ENCODE peak calls at places on chromosomes 4 and X, in five cellular contexts. P is H1, Q is GM12878, O is SK-N-SH, K is HCT116. Z is an unnamed sample.

GRCh38 chrX:68183612-68184214 is 249.6 kb downstream of the OPHN1 start:
- DNase-seq in Q (no peak), O (peak), K (no peak), P (no peak), Z (no peak)

GRCh38 chr4:159384619-159385018 is 281.7 kb downstream of the RAPGEF2 start:
- DNase-seq in P (no peak), O (no peak), Q (no peak), K (no peak), Z (no peak)

GRCh38 chr4:13537832-13538177 is 6.5 kb downstream of the NKX3-2 start:
- DNase-seq in O (peak), P (no peak), K (no peak), Q (no peak), Z (no peak)

GRCh38 chr4:109078724-109079123 is 223.7 kb downstream of the COL25A1 start:
- DNase-seq in O (no peak), P (no peak), Q (no peak), K (no peak), Z (no peak)

GRCh38 chr4:54228064-54228527 is 997 bp upstream of the PDGFRA start:
- DNase-seq in P (no peak), O (peak), K (no peak), Q (no peak), Z (peak)

GRCh38 chr4:108216510-108216909 is 47.8 kb upstream of the LEF1 start:
- DNase-seq in K (no peak), P (no peak), O (no peak), Q (no peak), Z (no peak)

GRCh38 chr4:53365486-53366300 is at the start of gene SCFD2:
- DNase-seq in Q (peak), O (peak), K (peak), P (peak), Z (peak)

GRCh38 chrX:108541286-108541685 is 101.6 kb downstream of the COL4A5 start:
- DNase-seq in Q (no peak), O (no peak), K (no peak), P (peak), Z (no peak)

GRCh38 chr4:7388627-7389026 is 46.1 kb downstream of the PSAPL1 start:
- DNase-seq in O (peak), K (no peak), P (no peak), Q (no peak), Z (no peak)

GRCh38 chr4:153232768-153233167 is 28.5 kb downstream of the TRIM2 start:
- DNase-seq in Q (no peak), P (peak), K (peak), O (no peak), Z (peak)

GRCh38 chr4:7857238-7857701 is 82.4 kb downstream of the AFAP1 start:
- DNase-seq in Q (no peak), O (no peak), K (no peak), P (no peak), Z (no peak)

GRCh38 chr4:185566972-185567749 is 31.9 kb upstream of the PDLIM3 start:
- DNase-seq in K (no peak), P (no peak), Q (no peak), O (no peak), Z (peak)

GRCh38 chr4:2745981-2746806 is 9.9 kb downstream of the TNIP2 start:
- DNase-seq in K (no peak), Q (peak), O (no peak), P (no peak), Z (no peak)

GRCh38 chr4:38601244-38601915 is 62.6 kb upstream of the KLF3 start:
- DNase-seq in K (no peak), P (no peak), O (no peak), Q (no peak), Z (peak)

GRCh38 chrX:11792461-11793421 is 34.7 kb downstream of the MSL3 start:
- DNase-seq in P (no peak), K (no peak), O (no peak), Q (peak), Z (no peak)

GRCh38 chr4:26140150-26140898 is 180.5 kb upstream of the RBPJ start:
- DNase-seq in O (no peak), P (no peak), Q (no peak), K (no peak), Z (no peak)

GRCh38 chr4:150167054-150167453 is 88.8 kb downstream of the DCLK2 start:
- DNase-seq in Q (no peak), P (no peak), K (no peak), O (no peak), Z (no peak)

GRCh38 chr4:77773101-77773500 is 46.1 kb downstream of the CNOT6L start:
- DNase-seq in P (no peak), K (no peak), Q (no peak), O (no peak), Z (no peak)

GRCh38 chr4:41154814-41155177 is 59.5 kb downstream of the APBB2 start:
- DNase-seq in P (no peak), Q (no peak), O (no peak), K (no peak), Z (no peak)

GRCh38 chr4:118086334-118086733 is 52.0 kb downstream of the NDST3 start:
- DNase-seq in P (no peak), K (peak), O (no peak), Q (no peak), Z (no peak)

GRCh38 chr4:98572697-98573096 is 85.7 kb downstream of the TSPAN5 start:
- DNase-seq in O (no peak), K (no peak), P (no peak), Q (no peak), Z (peak)

GRCh38 chr4:75007891-75008290 is 75.0 kb downstream of the PARM1 start:
- DNase-seq in K (no peak), P (peak), Q (no peak), O (no peak), Z (no peak)

GRCh38 chr4:113411496-113411938 is 350.0 kb downstream of the CAMK2D start:
- DNase-seq in P (no peak), K (no peak), Q (no peak), O (no peak), Z (no peak)

GRCh38 chr4:78561677-78562076 is 10.1 kb downstream of the ANXA3 start:
- DNase-seq in P (no peak), O (no peak), Q (no peak), K (no peak), Z (no peak)

GRCh38 chr4:56692576-56692975 is 11.5 kb upstream of the HOPX start:
- DNase-seq in K (no peak), Q (no peak), O (no peak), P (no peak), Z (no peak)

GRCh38 chr4:168800926-168801325 is 209.1 kb downstream of the CBR4 start:
- DNase-seq in O (no peak), P (no peak), Q (no peak), K (no peak), Z (no peak)

GRCh38 chrX:45699158-45699557 is 498.5 kb upstream of the DIPK2B start:
- DNase-seq in K (no peak), O (no peak), P (no peak), Q (no peak), Z (no peak)

GRCh38 chr4:113404167-113404571 is 354.7 kb downstream of the ANK2 start:
- DNase-seq in O (no peak), K (no peak), Q (no peak), P (no peak), Z (no peak)

GRCh38 chr4:159398236-159398638 is 295.4 kb downstream of the RAPGEF2 start:
- DNase-seq in O (no peak), K (no peak), P (no peak), Q (no peak), Z (no peak)

GRCh38 chr4:7691992-7692391 is 247.7 kb downstream of the AFAP1 start:
- DNase-seq in O (peak), K (no peak), Q (no peak), P (no peak), Z (no peak)

GRCh38 chr4:115113382-115114106 is at the start of gene NDST4:
- DNase-seq in K (no peak), Q (no peak), P (no peak), O (no peak), Z (peak)

DNA sequence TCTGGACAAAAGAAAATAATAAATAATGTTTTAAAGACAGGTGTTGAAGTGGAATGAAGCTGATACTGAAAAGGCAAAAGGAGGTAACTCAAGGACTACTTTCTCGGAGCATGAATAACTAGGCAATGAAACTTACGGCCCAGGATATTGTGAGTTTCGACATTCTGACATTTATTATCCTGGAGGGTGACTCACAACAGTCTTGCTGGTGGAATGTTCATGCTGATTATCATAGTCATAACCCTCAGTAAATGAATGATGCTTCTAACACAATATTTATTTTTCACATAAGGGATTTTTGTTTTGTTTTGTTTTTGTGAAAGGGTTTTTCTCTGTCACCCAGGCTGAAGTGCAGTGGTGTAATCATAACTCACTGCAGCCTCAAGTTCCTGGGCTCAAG is 147.0 kb upstream of the HPGD start:
- DNase-seq in O (no peak), P (no peak), Q (no peak), K (no peak), Z (no peak)
- TF ChIP-seq JUND in O (peak), P (no peak), Q (no peak), K (no peak), Z (no peak)

GRCh38 chr4:138910914-138911336 is 104.7 kb upstream of the NOCT start:
- DNase-seq in K (no peak), P (peak), O (peak), Q (no peak), Z (peak)

GRCh38 chr4:138910201-138910913 is 105.2 kb upstream of the NOCT start:
- DNase-seq in Q (no peak), O (peak), P (no peak), K (no peak), Z (no peak)

GRCh38 chr4:138912714-138913340 is 102.8 kb upstream of the NOCT start:
- DNase-seq in Q (no peak), P (no peak), O (no peak), K (no peak), Z (no peak)

GRCh38 chr4:138909605-138910004 is 106.0 kb upstream of the NOCT start:
- DNase-seq in Q (no peak), P (no peak), O (no peak), K (no peak), Z (no peak)

GRCh38 chr4:138911903-138912713 is 103.5 kb upstream of the NOCT start:
- DNase-seq in Q (no peak), K (no peak), O (peak), P (no peak), Z (no peak)
- TF ChIP-seq JUND in Q (no peak), K (no peak), O (no peak), P (no peak), Z (peak)

GRCh38 chr4:88008624-88009235 is 1.3 kb downstream of the PKD2 start:
- DNase-seq in Q (no peak), P (no peak), O (peak), K (no peak), Z (no peak)

GRCh38 chr4:88006956-88007303 is 505 bp upstream of the PKD2 start:
- DNase-seq in Q (no peak), K (no peak), P (no peak), O (no peak), Z (no peak)

GRCh38 chr4:88009871-88010270 is 2.4 kb downstream of the PKD2 start:
- DNase-seq in O (no peak), Q (no peak), K (no peak), P (no peak), Z (no peak)

GRCh38 chr4:88007304-88008132 is at the start of gene PKD2:
- DNase-seq in O (peak), P (no peak), Q (no peak), K (peak), Z (peak)

GRCh38 chr4:88008133-88008621 is 742 bp downstream of the PKD2 start:
- DNase-seq in K (no peak), P (no peak), Q (no peak), O (peak), Z (peak)
- TF ChIP-seq JUND in K (no peak), P (no peak), Q (no peak), O (no peak), Z (no peak)

GRCh38 chr4:69829678-69830077 is 30.3 kb downstream of the SULT1E1 start:
- DNase-seq in K (no peak), Q (no peak), O (no peak), P (no peak), Z (no peak)

GRCh38 chr4:69831270-69831627 is 28.7 kb downstream of the SULT1E1 start:
- DNase-seq in O (no peak), K (no peak), Q (no peak), P (no peak), Z (no peak)

GRCh38 chr4:69831646-69832325 is 28.2 kb downstream of the SULT1E1 start:
- DNase-seq in K (no peak), O (no peak), P (no peak), Q (peak), Z (no peak)

GRCh38 chr4:69832326-69833030 is 27.5 kb downstream of the SULT1E1 start:
- DNase-seq in O (no peak), Q (no peak), K (no peak), P (no peak), Z (no peak)

GRCh38 chr4:69830529-69831269 is 29.2 kb downstream of the SULT1E1 start:
- DNase-seq in O (no peak), P (no peak), Q (no peak), K (no peak), Z (peak)
- TF ChIP-seq JUND in O (no peak), P (no peak), Q (no peak), K (no peak), Z (no peak)

DNA sequence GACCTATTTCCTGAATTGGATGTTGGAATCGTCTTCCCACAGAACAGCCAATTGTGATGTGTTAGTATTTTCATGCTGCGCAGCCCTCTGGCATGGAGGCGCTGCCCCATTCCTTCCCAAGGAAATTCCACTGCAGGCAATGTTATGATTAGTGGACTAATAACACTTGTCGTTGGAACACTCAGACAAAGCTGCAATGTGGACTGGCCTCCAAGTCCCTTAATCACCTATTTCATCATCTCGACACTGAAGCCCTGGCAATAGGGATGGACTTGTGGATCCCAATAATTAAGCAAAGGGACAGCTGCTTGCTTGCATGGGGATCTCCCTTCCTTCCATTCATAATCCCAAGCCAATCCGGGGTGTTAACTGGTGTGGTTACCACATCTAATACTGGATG is 78.8 kb upstream of the PLAC1 start:
- DNase-seq in O (no peak), P (no peak), K (no peak), Q (no peak), Z (no peak)
- TF ChIP-seq JUND in O (no peak), P (no peak), K (no peak), Q (no peak), Z (no peak)

GRCh38 chrX:40853004-40853815 is 117.9 kb upstream of the MED14 start:
- DNase-seq in K (no peak), P (no peak), O (no peak), Q (no peak), Z (no peak)

GRCh38 chrX:40852573-40852972 is 117.2 kb upstream of the MED14 start:
- DNase-seq in O (no peak), K (no peak), Q (no peak), P (no peak), Z (no peak)

GRCh38 chrX:40854242-40854641 is 118.9 kb upstream of the MED14 start:
- DNase-seq in O (no peak), P (no peak), Q (no peak), K (no peak), Z (no peak)

GRCh38 chrX:40855411-40855810 is 120.1 kb upstream of the MED14 start:
- DNase-seq in P (no peak), O (no peak), Q (no peak), K (no peak), Z (no peak)

DNA sequence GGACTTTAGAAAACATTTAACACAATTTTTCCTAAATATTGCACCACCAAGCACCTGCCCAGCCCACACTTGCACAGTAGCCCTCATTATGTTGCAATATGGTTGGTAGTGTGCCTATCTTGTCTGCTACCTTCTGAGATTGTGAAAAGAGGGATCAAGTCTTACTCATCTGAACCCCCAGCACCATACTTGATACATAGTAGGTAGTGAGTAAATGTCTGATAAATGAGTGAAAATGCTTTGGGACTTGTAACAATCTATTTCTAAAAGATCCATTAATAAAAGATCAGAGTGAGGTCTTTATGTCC is 118.4 kb upstream of the MED14 start:
- DNase-seq in P (no peak), Q (no peak), O (no peak), K (no peak), Z (no peak)
- TF ChIP-seq JUND in P (no peak), Q (no peak), O (no peak), K (no peak), Z (no peak)

Z was measured in T47D.